ENCODE peak calls at places on chromosomes 5 and 9, in nine cellular contexts. One of them, this sample, is unnamed. For H3K4me1, the result is how much of the 10 kb centered on the place peaks cover.

GRCh38 chr9:130898552-130898852 is 1.9 kb upstream of the QRFP start:
- DNase-seq in HepG2: no peak
- DNase-seq in aorta: no peak
- DNase-seq in H9: no peak
- DNase-seq in tibial artery: no peak
- DNase-seq in IMR-90: no peak
- DNase-seq in CD8-positive, alpha-beta memory T cell: no peak
- DNase-seq in uterus: no peak
- DNase-seq in PC-3: no peak
- DNase-seq in this sample: peak

GRCh38 chr5:72559866-72560766 is 52.9 kb upstream of the ZNF366 start:
- DNase-seq in HepG2: no peak
- DNase-seq in aorta: no peak
- DNase-seq in H9: no peak
- DNase-seq in tibial artery: no peak
- DNase-seq in IMR-90: no peak
- DNase-seq in CD8-positive, alpha-beta memory T cell: no peak
- DNase-seq in uterus: no peak
- DNase-seq in PC-3: no peak
- DNase-seq in this sample: no peak

GRCh38 chr5:9690751-9691150 is 60.6 kb upstream of the TAS2R1 start:
- DNase-seq in HepG2: no peak
- DNase-seq in aorta: no peak
- DNase-seq in H9: no peak
- DNase-seq in tibial artery: no peak
- DNase-seq in IMR-90: no peak
- DNase-seq in CD8-positive, alpha-beta memory T cell: no peak
- DNase-seq in uterus: no peak
- DNase-seq in PC-3: no peak
- DNase-seq in this sample: no peak

GRCh38 chr9:133725886-133726285 is 12.3 kb downstream of the SARDH start:
- DNase-seq in HepG2: no peak
- DNase-seq in aorta: no peak
- DNase-seq in H9: no peak
- DNase-seq in tibial artery: no peak
- DNase-seq in IMR-90: no peak
- DNase-seq in CD8-positive, alpha-beta memory T cell: no peak
- DNase-seq in uterus: peak
- DNase-seq in PC-3: no peak
- DNase-seq in this sample: no peak

GRCh38 chr9:81264516-81264915 is 424.8 kb downstream of the TLE1 start:
- DNase-seq in HepG2: no peak
- DNase-seq in aorta: no peak
- DNase-seq in H9: no peak
- DNase-seq in tibial artery: no peak
- DNase-seq in IMR-90: peak
- DNase-seq in CD8-positive, alpha-beta memory T cell: no peak
- DNase-seq in uterus: no peak
- DNase-seq in PC-3: no peak
- DNase-seq in this sample: no peak

GRCh38 chr9:3088166-3088702 is 244.3 kb upstream of the PUM3 start:
- DNase-seq in HepG2: no peak
- DNase-seq in aorta: no peak
- DNase-seq in H9: peak
- DNase-seq in tibial artery: no peak
- DNase-seq in IMR-90: no peak
- DNase-seq in CD8-positive, alpha-beta memory T cell: no peak
- DNase-seq in uterus: no peak
- DNase-seq in PC-3: no peak
- DNase-seq in this sample: no peak

GRCh38 chr5:42005561-42006153 is 80.6 kb downstream of the FBXO4 start:
- DNase-seq in HepG2: peak
- DNase-seq in aorta: no peak
- DNase-seq in H9: no peak
- DNase-seq in tibial artery: no peak
- DNase-seq in IMR-90: peak
- DNase-seq in CD8-positive, alpha-beta memory T cell: no peak
- DNase-seq in uterus: no peak
- DNase-seq in PC-3: peak
- DNase-seq in this sample: no peak

GRCh38 chr9:21018177-21018576 is 13.3 kb downstream of the HACD4 start:
- DNase-seq in HepG2: no peak
- DNase-seq in aorta: no peak
- DNase-seq in H9: no peak
- DNase-seq in tibial artery: no peak
- DNase-seq in IMR-90: no peak
- DNase-seq in CD8-positive, alpha-beta memory T cell: no peak
- DNase-seq in uterus: no peak
- DNase-seq in PC-3: no peak
- DNase-seq in this sample: no peak

GRCh38 chr5:35857004-35857345 is 284 bp downstream of the IL7R start:
- DNase-seq in HepG2: no peak
- DNase-seq in aorta: no peak
- DNase-seq in H9: no peak
- DNase-seq in tibial artery: no peak
- DNase-seq in IMR-90: no peak
- DNase-seq in CD8-positive, alpha-beta memory T cell: no peak
- DNase-seq in uterus: no peak
- DNase-seq in PC-3: peak
- DNase-seq in this sample: no peak

GRCh38 chr5:6541256-6542013 is 91.4 kb downstream of the NSUN2 start:
- DNase-seq in HepG2: no peak
- DNase-seq in aorta: no peak
- DNase-seq in H9: no peak
- DNase-seq in tibial artery: no peak
- DNase-seq in IMR-90: no peak
- DNase-seq in CD8-positive, alpha-beta memory T cell: no peak
- DNase-seq in uterus: no peak
- DNase-seq in PC-3: no peak
- DNase-seq in this sample: peak

GRCh38 chr5:149635394-149635793 is 54.1 kb downstream of the ARHGEF37 start:
- DNase-seq in HepG2: no peak
- DNase-seq in aorta: no peak
- DNase-seq in H9: no peak
- DNase-seq in tibial artery: peak
- DNase-seq in IMR-90: peak
- DNase-seq in CD8-positive, alpha-beta memory T cell: no peak
- DNase-seq in uterus: no peak
- DNase-seq in PC-3: no peak
- DNase-seq in this sample: no peak

GRCh38 chr5:27810458-27810857 is 772.1 kb upstream of the CDH9 start:
- DNase-seq in HepG2: no peak
- DNase-seq in aorta: no peak
- DNase-seq in H9: no peak
- DNase-seq in tibial artery: no peak
- DNase-seq in IMR-90: no peak
- DNase-seq in CD8-positive, alpha-beta memory T cell: no peak
- DNase-seq in uterus: no peak
- DNase-seq in PC-3: peak
- DNase-seq in this sample: no peak

GRCh38 chr9:84874583-84874982 is 205.1 kb downstream of the NTRK2 start:
- DNase-seq in HepG2: no peak
- DNase-seq in aorta: no peak
- DNase-seq in H9: no peak
- DNase-seq in tibial artery: no peak
- DNase-seq in IMR-90: no peak
- DNase-seq in CD8-positive, alpha-beta memory T cell: no peak
- DNase-seq in uterus: no peak
- DNase-seq in PC-3: no peak
- DNase-seq in this sample: no peak

GRCh38 chr9:137169764-137170460 is at the start of gene LRRC26:
- DNase-seq in HepG2: no peak
- DNase-seq in aorta: no peak
- DNase-seq in H9: no peak
- DNase-seq in tibial artery: no peak
- DNase-seq in IMR-90: no peak
- DNase-seq in CD8-positive, alpha-beta memory T cell: no peak
- DNase-seq in uterus: no peak
- DNase-seq in PC-3: no peak
- DNase-seq in this sample: peak

GRCh38 chr5:132434813-132435286 is 55.7 kb downstream of the IRF1 start:
- DNase-seq in HepG2: peak
- DNase-seq in aorta: no peak
- DNase-seq in H9: no peak
- DNase-seq in tibial artery: peak
- DNase-seq in IMR-90: no peak
- DNase-seq in CD8-positive, alpha-beta memory T cell: no peak
- DNase-seq in uterus: no peak
- DNase-seq in PC-3: no peak
- DNase-seq in this sample: no peak

GRCh38 chr5:43042626-43043399 is 2.7 kb upstream of the ANXA2R start:
- DNase-seq in HepG2: no peak
- DNase-seq in aorta: peak
- DNase-seq in H9: peak
- DNase-seq in tibial artery: peak
- DNase-seq in IMR-90: peak
- DNase-seq in CD8-positive, alpha-beta memory T cell: peak
- DNase-seq in uterus: peak
- DNase-seq in PC-3: peak
- DNase-seq in this sample: peak

GRCh38 chr5:31864015-31864414 is 225.1 kb downstream of the PDZD2 start:
- DNase-seq in HepG2: no peak
- DNase-seq in aorta: no peak
- DNase-seq in H9: no peak
- DNase-seq in tibial artery: no peak
- DNase-seq in IMR-90: no peak
- DNase-seq in CD8-positive, alpha-beta memory T cell: no peak
- DNase-seq in uterus: no peak
- DNase-seq in PC-3: no peak
- DNase-seq in this sample: no peak

GRCh38 chr9:14437336-14438231 is 123.6 kb upstream of the NFIB start:
- DNase-seq in HepG2: no peak
- DNase-seq in aorta: no peak
- DNase-seq in H9: no peak
- DNase-seq in tibial artery: no peak
- DNase-seq in IMR-90: no peak
- DNase-seq in CD8-positive, alpha-beta memory T cell: no peak
- DNase-seq in uterus: peak
- DNase-seq in PC-3: no peak
- DNase-seq in this sample: no peak

DNA sequence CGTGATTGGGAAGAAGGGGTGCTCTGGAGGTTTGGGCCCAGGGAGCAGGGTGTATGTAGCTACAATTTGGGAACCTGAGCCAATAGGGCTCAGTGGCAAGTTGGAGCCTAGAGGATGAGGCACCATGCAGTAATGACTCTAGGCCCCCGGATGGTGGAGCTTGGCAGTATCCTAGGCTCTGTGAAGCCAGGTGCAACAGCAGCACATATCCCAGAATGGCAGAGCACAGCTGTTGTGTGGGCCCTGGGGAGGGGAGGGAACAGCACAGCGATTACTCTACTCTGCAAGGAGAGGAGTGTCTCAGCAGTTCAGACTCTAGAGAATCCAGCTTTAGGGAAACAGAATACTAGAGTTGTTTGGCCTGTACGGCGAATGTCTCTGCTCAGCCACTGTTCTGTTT is 56.1 kb downstream of the LRRTM2 start:
- DNase-seq in HepG2: no peak
- DNase-seq in aorta: no peak
- DNase-seq in H9: no peak
- DNase-seq in tibial artery: no peak
- DNase-seq in IMR-90: peak
- DNase-seq in CD8-positive, alpha-beta memory T cell: no peak
- DNase-seq in uterus: no peak
- DNase-seq in PC-3: no peak
- DNase-seq in this sample: no peak
- H3K4me1 ChIP-seq in HepG2: under half
- H3K4me1 ChIP-seq in aorta: under half
- H3K4me1 ChIP-seq in H9: under half
- H3K4me1 ChIP-seq in tibial artery: under half
- H3K4me1 ChIP-seq in IMR-90: under half
- H3K4me1 ChIP-seq in CD8-positive, alpha-beta memory T cell: under half
- H3K4me1 ChIP-seq in uterus: under half
- H3K4me1 ChIP-seq in PC-3: under half
- H3K4me1 ChIP-seq in this sample: under half

GRCh38 chr5:116527587-116527986 is 47.0 kb downstream of the SEMA6A start:
- DNase-seq in HepG2: no peak
- DNase-seq in aorta: no peak
- DNase-seq in H9: no peak
- DNase-seq in tibial artery: no peak
- DNase-seq in IMR-90: no peak
- DNase-seq in CD8-positive, alpha-beta memory T cell: no peak
- DNase-seq in uterus: no peak
- DNase-seq in PC-3: no peak
- DNase-seq in this sample: no peak
- H3K4me1 ChIP-seq in HepG2: half or more
- H3K4me1 ChIP-seq in aorta: under half
- H3K4me1 ChIP-seq in H9: under half
- H3K4me1 ChIP-seq in tibial artery: under half
- H3K4me1 ChIP-seq in IMR-90: under half
- H3K4me1 ChIP-seq in CD8-positive, alpha-beta memory T cell: under half
- H3K4me1 ChIP-seq in uterus: under half
- H3K4me1 ChIP-seq in PC-3: under half
- H3K4me1 ChIP-seq in this sample: under half

GRCh38 chr5:114308508-114308907 is 53.4 kb upstream of the KCNN2 start:
- DNase-seq in HepG2: no peak
- DNase-seq in aorta: no peak
- DNase-seq in H9: no peak
- DNase-seq in tibial artery: no peak
- DNase-seq in IMR-90: no peak
- DNase-seq in CD8-positive, alpha-beta memory T cell: no peak
- DNase-seq in uterus: no peak
- DNase-seq in PC-3: no peak
- DNase-seq in this sample: no peak
- H3K4me1 ChIP-seq in HepG2: under half
- H3K4me1 ChIP-seq in aorta: under half
- H3K4me1 ChIP-seq in H9: under half
- H3K4me1 ChIP-seq in tibial artery: under half
- H3K4me1 ChIP-seq in IMR-90: under half
- H3K4me1 ChIP-seq in CD8-positive, alpha-beta memory T cell: under half
- H3K4me1 ChIP-seq in uterus: under half
- H3K4me1 ChIP-seq in PC-3: under half
- H3K4me1 ChIP-seq in this sample: under half

GRCh38 chr5:158811921-158812320 is 287.8 kb downstream of the EBF1 start:
- DNase-seq in HepG2: no peak
- DNase-seq in aorta: no peak
- DNase-seq in H9: no peak
- DNase-seq in tibial artery: no peak
- DNase-seq in IMR-90: no peak
- DNase-seq in CD8-positive, alpha-beta memory T cell: no peak
- DNase-seq in uterus: no peak
- DNase-seq in PC-3: no peak
- DNase-seq in this sample: no peak

GRCh38 chr5:158813275-158813674 is 286.4 kb downstream of the EBF1 start:
- DNase-seq in HepG2: no peak
- DNase-seq in aorta: no peak
- DNase-seq in H9: no peak
- DNase-seq in tibial artery: no peak
- DNase-seq in IMR-90: no peak
- DNase-seq in CD8-positive, alpha-beta memory T cell: no peak
- DNase-seq in uterus: no peak
- DNase-seq in PC-3: no peak
- DNase-seq in this sample: no peak

GRCh38 chr5:158810615-158811014 is 289.1 kb downstream of the EBF1 start:
- DNase-seq in HepG2: no peak
- DNase-seq in aorta: no peak
- DNase-seq in H9: no peak
- DNase-seq in tibial artery: no peak
- DNase-seq in IMR-90: no peak
- DNase-seq in CD8-positive, alpha-beta memory T cell: no peak
- DNase-seq in uterus: no peak
- DNase-seq in PC-3: no peak
- DNase-seq in this sample: no peak

GRCh38 chr5:158811350-158811749 is 288.4 kb downstream of the EBF1 start:
- DNase-seq in HepG2: no peak
- DNase-seq in aorta: no peak
- DNase-seq in H9: no peak
- DNase-seq in tibial artery: no peak
- DNase-seq in IMR-90: no peak
- DNase-seq in CD8-positive, alpha-beta memory T cell: no peak
- DNase-seq in uterus: no peak
- DNase-seq in PC-3: no peak
- DNase-seq in this sample: no peak

GRCh38 chr5:158812381-158812780 is 287.3 kb downstream of the EBF1 start:
- DNase-seq in HepG2: no peak
- DNase-seq in aorta: no peak
- DNase-seq in H9: peak
- DNase-seq in tibial artery: no peak
- DNase-seq in IMR-90: no peak
- DNase-seq in CD8-positive, alpha-beta memory T cell: no peak
- DNase-seq in uterus: no peak
- DNase-seq in PC-3: no peak
- DNase-seq in this sample: peak
- H3K4me1 ChIP-seq in HepG2: under half
- H3K4me1 ChIP-seq in aorta: under half
- H3K4me1 ChIP-seq in H9: under half
- H3K4me1 ChIP-seq in tibial artery: under half
- H3K4me1 ChIP-seq in IMR-90: under half
- H3K4me1 ChIP-seq in CD8-positive, alpha-beta memory T cell: under half
- H3K4me1 ChIP-seq in uterus: under half
- H3K4me1 ChIP-seq in PC-3: under half
- H3K4me1 ChIP-seq in this sample: under half

This sample was measured in colonic mucosa.